ENCODE peak calls at places on chromosomes 12 and 14, in seven cellular contexts. U, E, S, Y, Q, M and I are unnamed samples.

GRCh38 chr12:54191126-54191525 is 2.3 kb upstream of the SMUG1 start:
- DNase-seq in U (no peak), Q (no peak), M (no peak), Y (no peak), S (no peak), E (no peak), I (no peak)

GRCh38 chr12:98373019-98373554 is 142.3 kb upstream of the TMPO start:
- DNase-seq in Q (peak), S (peak), U (no peak), Y (peak), M (peak), E (no peak), I (no peak)

GRCh38 chr12:58580095-58580494 is 340.2 kb downstream of the LRIG3 start:
- DNase-seq in M (no peak), S (no peak), U (no peak), Q (no peak), Y (no peak), E (no peak), I (no peak)

GRCh38 chr14:67610491-67610890 is 9.2 kb upstream of the ARG2 start:
- DNase-seq in Y (no peak), E (no peak), Q (no peak), U (no peak), S (no peak), M (no peak), I (no peak)

GRCh38 chr12:123532021-123532420 is 1.5 kb downstream of the RILPL1 start:
- DNase-seq in Y (peak), Q (no peak), E (no peak), M (peak), U (no peak), S (no peak), I (no peak)

GRCh38 chr12:119308743-119309456 is 25.6 kb upstream of the CCDC60 start:
- DNase-seq in S (no peak), M (no peak), U (peak), Q (no peak), Y (no peak), E (no peak), I (no peak)

GRCh38 chr12:77325505-77325904 is 260.1 kb upstream of the E2F7 start:
- DNase-seq in Q (no peak), U (peak), E (no peak), Y (peak), S (no peak), M (no peak), I (no peak)

GRCh38 chr14:71551291-71551955 is 380.8 kb upstream of the RGS6 start:
- DNase-seq in E (no peak), Q (peak), U (no peak), Y (no peak), M (peak), S (peak), I (peak)

GRCh38 chr12:122790393-122791075 is 16.2 kb downstream of the CCDC62 start:
- DNase-seq in E (no peak), S (no peak), U (no peak), Q (peak), M (peak), Y (no peak), I (no peak)

GRCh38 chr12:45994736-45995135 is 4.4 kb upstream of the SCAF11 start:
- DNase-seq in U (no peak), Y (no peak), Q (no peak), E (no peak), S (no peak), M (no peak), I (no peak)

GRCh38 chr12:111766608-111767361 is at the start of gene ALDH2:
- DNase-seq in Y (no peak), E (peak), U (peak), Q (no peak), M (peak), S (no peak), I (no peak)

GRCh38 chr12:63978519-63978918 is 134.0 kb downstream of the SRGAP1 start:
- DNase-seq in M (peak), E (no peak), Q (peak), S (peak), Y (no peak), U (no peak), I (no peak)

GRCh38 chr12:54010053-54010971 is 1.5 kb downstream of the HOXC8 start:
- DNase-seq in M (no peak), E (no peak), S (no peak), U (no peak), Y (no peak), Q (no peak), I (no peak)

GRCh38 chr14:91835920-91836843 is 31.2 kb downstream of the TC2N start:
- DNase-seq in Y (peak), U (peak), M (no peak), S (no peak), Q (no peak), E (peak), I (no peak)

GRCh38 chr14:37172024-37172869 is at the start of gene SLC25A21:
- DNase-seq in U (peak), E (peak), S (peak), Y (no peak), M (peak), Q (peak), I (no peak)

GRCh38 chr14:30330452-30330851 is 228.5 kb upstream of the G2E3 start:
- DNase-seq in Q (no peak), E (no peak), M (no peak), Y (no peak), U (no peak), S (no peak), I (no peak)

GRCh38 chr12:50246873-50247612 is 36.3 kb downstream of the LIMA1 start:
- DNase-seq in Y (peak), M (peak), U (no peak), S (peak), E (peak), Q (peak), I (peak)

GRCh38 chr14:100654814-100655795 is 67.9 kb upstream of the BEGAIN start:
- DNase-seq in Q (no peak), Y (peak), M (peak), S (no peak), E (no peak), U (peak), I (no peak)

GRCh38 chr12:27015730-27016076 is 1.5 kb upstream of the TM7SF3 start:
- DNase-seq in U (no peak), Q (peak), S (no peak), E (no peak), M (peak), Y (peak), I (no peak)

GRCh38 chr12:105245291-105245690 is 9.3 kb upstream of the APPL2 start:
- DNase-seq in Q (no peak), S (no peak), Y (no peak), M (no peak), E (no peak), U (no peak), I (no peak)

GRCh38 chr14:96979611-96980074 is 182.5 kb downstream of the VRK1 start:
- DNase-seq in E (no peak), Y (no peak), Q (no peak), U (no peak), S (no peak), M (no peak), I (no peak)

GRCh38 chr12:46244997-46245396 is 23.8 kb downstream of the SLC38A1 start:
- DNase-seq in Q (no peak), Y (no peak), U (no peak), E (no peak), S (no peak), M (no peak), I (no peak)

GRCh38 chr12:25764409-25764808 is 194.1 kb upstream of the RASSF8 start:
- DNase-seq in U (no peak), M (peak), Q (no peak), Y (no peak), S (no peak), E (no peak), I (no peak)

GRCh38 chr14:68680541-68681051 is 112.3 kb downstream of the ZFP36L1 start:
- DNase-seq in M (peak), Q (peak), S (no peak), Y (no peak), U (no peak), E (no peak), I (no peak)

GRCh38 chr12:93743229-93743998 is 66.2 kb downstream of the CRADD start:
- DNase-seq in E (no peak), U (no peak), Q (no peak), M (no peak), Y (no peak), S (no peak), I (no peak)

GRCh38 chr12:93742086-93742934 is 65.1 kb downstream of the CRADD start:
- DNase-seq in S (no peak), Q (peak), M (peak), U (peak), E (peak), Y (peak), I (no peak)

GRCh38 chr12:93743999-93744689 is 67.0 kb downstream of the CRADD start:
- DNase-seq in E (no peak), Y (no peak), M (no peak), Q (no peak), U (no peak), S (no peak), I (no peak)

GRCh38 chr12:93746572-93747168 is 69.5 kb downstream of the CRADD start:
- DNase-seq in Q (no peak), Y (no peak), U (no peak), S (no peak), E (no peak), M (no peak), I (no peak)

GRCh38 chr12:93745304-93745703 is 68.1 kb downstream of the CRADD start:
- DNase-seq in Y (no peak), M (no peak), Q (no peak), E (no peak), S (no peak), U (no peak), I (no peak)
- TF ChIP-seq CTCF in Y (no peak), M (no peak), Q (no peak), E (no peak), S (no peak), U (no peak), I (no peak)

GRCh38 chr14:93230539-93230938 is 23.5 kb downstream of the UBR7 start:
- DNase-seq in U (no peak), Y (no peak), E (no peak), M (no peak), Q (no peak), S (no peak), I (no peak)

GRCh38 chr14:93231129-93231979 is 24.3 kb downstream of the UBR7 start:
- DNase-seq in E (no peak), Y (peak), Q (peak), U (no peak), S (no peak), M (peak), I (no peak)

GRCh38 chr14:93234798-93235197 is 27.7 kb downstream of the UBR7 start:
- DNase-seq in M (peak), U (no peak), Q (peak), E (no peak), S (peak), Y (no peak), I (peak)

GRCh38 chr14:93228550-93228949 is 21.5 kb downstream of the UBR7 start:
- DNase-seq in E (no peak), M (no peak), U (no peak), S (no peak), Q (no peak), Y (no peak), I (no peak)

DNA sequence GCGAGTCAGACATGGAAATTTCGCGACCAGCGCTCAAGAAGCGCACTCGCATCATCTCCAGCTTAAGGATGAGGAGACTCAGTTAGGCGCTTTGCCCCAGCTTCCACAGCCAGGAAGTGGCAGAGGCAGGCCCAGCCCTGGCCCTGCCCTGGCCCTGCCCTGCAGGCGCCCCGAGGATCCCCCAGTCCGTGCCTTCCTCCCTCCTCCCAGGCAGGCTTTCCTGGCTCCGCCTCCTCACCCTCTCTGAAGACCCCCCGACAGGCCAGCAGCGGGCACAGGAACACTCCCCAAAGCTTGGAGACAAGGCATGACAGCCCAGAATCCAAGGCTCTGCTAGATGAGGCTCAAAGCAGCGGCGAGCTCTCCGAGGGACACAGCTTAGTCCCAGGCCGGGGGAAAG is 25.1 kb downstream of the UBR7 start:
- DNase-seq in M (no peak), Q (no peak), E (no peak), S (no peak), U (no peak), Y (no peak), I (no peak)
- TF ChIP-seq CTCF in M (no peak), Q (no peak), E (no peak), S (no peak), U (no peak), Y (no peak), I (no peak)

GRCh38 chr14:23539867-23540469 is 11.6 kb downstream of the ZFHX2 start:
- DNase-seq in E (no peak), U (no peak), S (no peak), M (no peak), Y (no peak), Q (no peak), I (no peak)
- TF ChIP-seq CTCF in E (no peak), U (no peak), S (no peak), M (no peak), Y (no peak), Q (peak), I (no peak)

GRCh38 chr12:65860584-65860983 is 36.3 kb downstream of the HMGA2 start:
- DNase-seq in Y (no peak), M (no peak), Q (no peak), U (no peak), S (no peak), E (no peak), I (no peak)
- TF ChIP-seq CTCF in Y (no peak), M (no peak), Q (no peak), U (no peak), S (no peak), E (no peak), I (no peak)

GRCh38 chr12:87270894-87271293 is 758.3 kb downstream of the C12orf50 start:
- DNase-seq in U (no peak), Q (no peak), E (no peak), M (peak), S (no peak), Y (no peak), I (peak)

DNA sequence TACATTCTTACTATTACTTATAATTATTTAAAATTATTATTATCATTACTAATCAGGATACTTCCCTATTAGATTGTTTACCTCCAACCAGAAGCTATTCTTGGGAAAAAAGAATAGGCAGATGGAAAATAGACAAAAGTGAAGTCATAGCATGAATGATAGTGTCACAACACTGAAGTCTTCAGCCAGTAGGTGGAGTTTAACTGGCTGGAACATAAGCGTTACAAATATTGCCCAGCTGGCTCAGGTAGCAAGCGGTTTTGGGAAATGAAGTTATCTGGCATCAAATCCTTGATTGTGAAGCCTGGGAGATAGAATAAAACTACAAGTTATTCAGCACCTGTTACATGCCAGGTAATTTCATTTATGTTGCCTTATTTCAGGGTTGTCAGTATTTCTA is 762.9 kb downstream of the C12orf50 start:
- DNase-seq in M (no peak), U (no peak), S (no peak), E (no peak), Y (no peak), Q (no peak), I (no peak)
- TF ChIP-seq CTCF in M (no peak), U (no peak), S (no peak), E (no peak), Y (no peak), Q (peak), I (no peak)

GRCh38 chr14:102898298-102898697 is 24.2 kb upstream of the AMN start:
- DNase-seq in Q (no peak), E (no peak), Y (no peak), M (no peak), U (no peak), S (no peak), I (no peak)

GRCh38 chr14:102899516-102899900 is 23.0 kb upstream of the AMN start:
- DNase-seq in Y (no peak), S (no peak), Q (no peak), U (no peak), M (no peak), E (no peak), I (no peak)

GRCh38 chr14:102898776-102899515 is 23.5 kb upstream of the AMN start:
- DNase-seq in S (no peak), Q (no peak), Y (no peak), E (no peak), M (no peak), U (no peak), I (no peak)

GRCh38 chr14:102900631-102901571 is 21.6 kb upstream of the AMN start:
- DNase-seq in M (no peak), U (no peak), S (no peak), Y (peak), Q (no peak), E (no peak), I (no peak)

DNA sequence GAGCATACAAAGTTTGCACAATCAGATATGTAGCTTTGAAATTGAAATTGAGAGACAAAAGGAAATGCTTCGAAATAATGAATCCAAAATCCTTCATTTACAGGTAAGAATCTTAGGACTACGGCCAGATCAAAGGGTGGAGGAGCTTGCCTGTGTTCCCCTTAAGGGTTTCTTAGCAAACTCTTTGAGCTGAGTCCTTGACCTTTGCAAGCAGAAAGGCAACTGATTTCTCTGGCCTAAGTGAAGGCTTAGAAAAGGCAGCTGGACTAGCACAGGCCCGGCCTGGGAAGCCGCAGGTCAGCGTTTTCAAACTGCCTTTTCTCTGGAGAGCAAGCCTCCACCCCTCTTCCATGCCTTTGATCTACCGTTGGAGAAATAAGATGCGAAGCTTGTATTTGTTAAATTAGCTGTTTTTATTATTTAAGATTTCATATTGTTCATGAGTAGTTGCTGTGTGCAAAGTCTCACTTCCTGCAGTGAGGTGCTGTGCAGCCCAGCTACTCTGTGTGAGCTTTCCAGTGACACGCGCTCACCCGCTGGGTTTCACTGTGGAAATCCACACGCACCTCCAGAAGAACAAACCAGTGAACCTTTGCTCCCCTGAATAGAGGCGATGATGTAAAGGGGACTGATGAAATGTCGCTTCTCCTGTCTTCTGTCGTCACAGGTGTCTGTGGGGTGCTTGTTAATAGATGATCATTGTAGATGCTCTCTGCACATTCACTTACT is 25.0 kb upstream of the AMN start:
- DNase-seq in U (no peak), Q (no peak), M (no peak), E (no peak), S (no peak), Y (no peak), I (no peak)
- TF ChIP-seq CTCF in U (no peak), Q (no peak), M (no peak), E (no peak), S (no peak), Y (no peak), I (no peak)

GRCh38 chr12:90984114-90984513 is 20.7 kb downstream of the EPYC start:
- DNase-seq in U (no peak), S (no peak), Y (no peak), Q (no peak), E (no peak), M (no peak), I (no peak)

GRCh38 chr12:90987101-90987500 is 17.7 kb downstream of the EPYC start:
- DNase-seq in E (no peak), Y (no peak), Q (no peak), S (no peak), M (peak), U (no peak), I (no peak)

GRCh38 chr12:90989617-90990232 is 15.0 kb downstream of the EPYC start:
- DNase-seq in E (no peak), Y (no peak), Q (no peak), M (no peak), U (no peak), S (no peak), I (no peak)

GRCh38 chr12:90991952-90992465 is 12.8 kb downstream of the EPYC start:
- DNase-seq in E (no peak), M (no peak), S (no peak), U (no peak), Q (no peak), Y (no peak), I (no peak)

GRCh38 chr12:90987520-90987919 is 17.3 kb downstream of the EPYC start:
- DNase-seq in Y (no peak), U (no peak), M (no peak), S (no peak), Q (no peak), E (no peak), I (no peak)
- TF ChIP-seq CTCF in Y (no peak), U (no peak), M (no peak), S (no peak), Q (peak), E (no peak), I (no peak)

GRCh38 chr12:15936751-15937150 is 25.6 kb downstream of the DERA start:
- DNase-seq in S (no peak), Y (no peak), U (no peak), M (no peak), Q (no peak), E (no peak), I (no peak)
- TF ChIP-seq CTCF in S (no peak), Y (no peak), U (no peak), M (no peak), Q (no peak), E (no peak), I (no peak)